ENCODE peak calls at places on chromosomes 5 and 9, in four cellular contexts. B is GM12891; I is mesendoderm; V is activated T-helper 9 cell treated with anti-CD3 and anti-CD28 coated beads, Interleukin-2, amount 50 U/mL, for 16 hours. O is an unnamed sample.

GRCh38 chr5:134549714-134550113 is 24.2 kb downstream of the JADE2 start:
- DNase-seq in B (no peak), I (no peak), V (no peak), O (no peak)

GRCh38 chr5:93303291-93303691 is 277.7 kb downstream of the NR2F1-AS1 start:
- DNase-seq in B (no peak), I (no peak), V (no peak), O (no peak)

GRCh38 chr9:1877951-1878350 is 137.2 kb upstream of the SMARCA2 start:
- DNase-seq in B (no peak), I (no peak), V (no peak), O (no peak)

GRCh38 chr5:171419663-171420428 is 399 bp downstream of the FGF18 start:
- DNase-seq in B (peak), I (peak), V (no peak), O (peak)

GRCh38 chr5:94893404-94894145 is 275.1 kb downstream of the SLF1 start:
- DNase-seq in B (no peak), I (peak), V (no peak), O (no peak)

GRCh38 chr9:116322521-116322920 is 168.9 kb downstream of the PAPPA start:
- DNase-seq in B (no peak), I (no peak), V (no peak), O (no peak)

GRCh38 chr9:124045076-124045829 is 33.7 kb downstream of the LHX2 start:
- DNase-seq in B (no peak), I (no peak), V (no peak), O (no peak)

GRCh38 chr5:73304381-73304780 is 131.4 kb downstream of the TMEM174 start:
- DNase-seq in B (no peak), I (no peak), V (no peak), O (no peak)

GRCh38 chr5:35205606-35206005 is 24.7 kb downstream of the PRLR start:
- DNase-seq in B (no peak), I (no peak), V (no peak), O (no peak)

O was measured in GM13977.